ENCODE peak calls at places on chromosomes 1 and 21, in seven cellular contexts. G, H, L, V, J, I and K are unnamed samples.

GRCh38 chr1:209769171-209769904 is 13.5 kb downstream of the TRAF3IP3 start:
- DNase-seq in G (no peak), H (no peak), L (peak; percentile 76), V (peak; percentile 65), J (peak; percentile 91), I (no peak), K (peak; percentile 81)

GRCh38 chr1:23791434-23792047 is 596 bp downstream of the LYPLA2 start:
- DNase-seq in G (no peak), H (peak; percentile 79), L (peak; percentile 72), V (no peak), J (no peak), I (no peak), K (peak; percentile 54)

GRCh38 chr1:30638811-30639210 is 84.6 kb downstream of the MATN1 start:
- DNase-seq in G (no peak), H (no peak), L (peak; percentile 45), V (no peak), J (no peak), I (no peak), K (no peak)

GRCh38 chr1:151847867-151848596 is 5.5 kb downstream of the THEM5 start:
- DNase-seq in G (peak; percentile 45), H (no peak), L (no peak), V (no peak), J (no peak), I (no peak), K (no peak)

GRCh38 chr1:22860414-22860800 is 112.3 kb downstream of the LACTBL1 start:
- DNase-seq in G (no peak), H (no peak), L (no peak), V (no peak), J (no peak), I (no peak), K (no peak)

GRCh38 chr1:23779826-23780371 is 1.7 kb downstream of the PITHD1 start:
- DNase-seq in G (no peak), H (no peak), L (no peak), V (no peak), J (no peak), I (no peak), K (no peak)

GRCh38 chr1:85850238-85850637 is 142.0 kb upstream of the ZNHIT6 start:
- DNase-seq in G (no peak), H (peak; percentile 6), L (no peak), V (no peak), J (no peak), I (no peak), K (no peak)

GRCh38 chr1:162844153-162844552 is 16.8 kb downstream of the CCDC190 start:
- DNase-seq in G (no peak), H (peak; percentile 19), L (no peak), V (no peak), J (no peak), I (no peak), K (no peak)

GRCh38 chr1:116424438-116424837 is 51.4 kb downstream of the ATP1A1 start:
- DNase-seq in G (no peak), H (no peak), L (no peak), V (no peak), J (no peak), I (no peak), K (no peak)

GRCh38 chr1:242239394-242239793 is 240.5 kb upstream of the MAP1LC3C start:
- DNase-seq in G (peak; percentile 16), H (no peak), L (no peak), V (no peak), J (no peak), I (no peak), K (no peak)

GRCh38 chr21:34592120-34592561 is 22.8 kb downstream of the RCAN1 start:
- DNase-seq in G (no peak), H (no peak), L (no peak), V (peak; percentile 27), J (peak; percentile 70), I (no peak), K (peak; percentile 53)

GRCh38 chr1:42456010-42456753 is at the start of the genes PPCS and ZMYND12:
- DNase-seq in G (peak; percentile 67), H (peak; percentile 84), L (peak; percentile 95), V (peak; percentile 89), J (peak; percentile 93), I (peak; percentile 81), K (peak; percentile 94)

GRCh38 chr1:3858231-3858981 is 1.1 kb downstream of the DFFB start:
- DNase-seq in G (no peak), H (peak; percentile 50), L (no peak), V (peak; percentile 21), J (peak; percentile 49), I (no peak), K (no peak)

GRCh38 chr1:199157494-199157893 is 518.7 kb downstream of the PTPRC start:
- DNase-seq in G (no peak), H (no peak), L (no peak), V (no peak), J (no peak), I (peak; percentile 16), K (no peak)

GRCh38 chr1:101257500-101258325 is 20.9 kb downstream of the S1PR1 start:
- DNase-seq in G (peak; percentile 64), H (no peak), L (no peak), V (no peak), J (no peak), I (no peak), K (peak; percentile 27)

GRCh38 chr1:110130113-110130591 is 17.9 kb downstream of the UBL4B start:
- DNase-seq in G (no peak), H (peak; percentile 89), L (no peak), V (no peak), J (no peak), I (no peak), K (no peak)

GRCh38 chr1:8712413-8713229 is 104.8 kb downstream of the RERE start:
- DNase-seq in G (no peak), H (peak; percentile 82), L (no peak), V (no peak), J (no peak), I (no peak), K (no peak)

GRCh38 chr1:8708259-8708658 is 109.2 kb downstream of the RERE start:
- DNase-seq in G (no peak), H (no peak), L (no peak), V (no peak), J (no peak), I (no peak), K (no peak)

GRCh38 chr1:8711161-8711560 is 106.3 kb downstream of the RERE start:
- DNase-seq in G (no peak), H (no peak), L (no peak), V (no peak), J (no peak), I (no peak), K (no peak)

GRCh38 chr1:8716238-8716637 is 101.2 kb downstream of the RERE start:
- DNase-seq in G (no peak), H (no peak), L (no peak), V (no peak), J (no peak), I (no peak), K (no peak)

GRCh38 chr1:8711873-8712412 is 105.5 kb downstream of the RERE start:
- DNase-seq in G (no peak), H (no peak), L (no peak), V (no peak), J (no peak), I (no peak), K (no peak)
- H3K36me3 ChIP-seq in G (no peaks in the 10 kb centered on the region), H (no peaks in the 10 kb centered on the region), L (no peaks in the 10 kb centered on the region), V (no peaks in the 10 kb centered on the region), J (no peaks in the 10 kb centered on the region), I (no peaks in the 10 kb centered on the region), K (no peaks in the 10 kb centered on the region)

DNA sequence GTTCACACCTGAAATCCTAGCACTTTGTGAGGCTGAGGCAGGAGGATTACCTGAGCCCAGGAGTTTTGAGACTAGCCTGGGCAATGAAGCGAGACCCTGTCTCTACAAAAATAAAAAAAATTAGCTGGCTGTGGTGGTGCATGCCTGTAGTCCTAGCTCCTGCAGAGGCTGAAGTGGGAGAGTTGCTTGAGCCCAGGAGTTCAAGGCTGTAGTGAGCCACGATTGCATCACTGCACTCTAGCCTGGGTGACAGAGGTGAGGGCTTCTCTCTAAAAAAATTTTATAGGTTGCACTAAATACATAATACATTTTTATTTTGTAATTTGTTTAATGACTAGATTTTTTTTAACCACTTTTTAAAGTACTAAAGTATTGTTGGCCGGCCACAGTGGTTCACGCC is 6.1 kb downstream of the PARK7 start:
- DNase-seq in G (no peak), H (no peak), L (no peak), V (no peak), J (no peak), I (no peak), K (no peak)
- H3K4me3 ChIP-seq in G (no peak overlapping the region), H (no peak overlapping the region), L (no peak overlapping the region), V (no peak overlapping the region), J (no peak overlapping the region), I (no peak overlapping the region), K (no peak overlapping the region)

DNA sequence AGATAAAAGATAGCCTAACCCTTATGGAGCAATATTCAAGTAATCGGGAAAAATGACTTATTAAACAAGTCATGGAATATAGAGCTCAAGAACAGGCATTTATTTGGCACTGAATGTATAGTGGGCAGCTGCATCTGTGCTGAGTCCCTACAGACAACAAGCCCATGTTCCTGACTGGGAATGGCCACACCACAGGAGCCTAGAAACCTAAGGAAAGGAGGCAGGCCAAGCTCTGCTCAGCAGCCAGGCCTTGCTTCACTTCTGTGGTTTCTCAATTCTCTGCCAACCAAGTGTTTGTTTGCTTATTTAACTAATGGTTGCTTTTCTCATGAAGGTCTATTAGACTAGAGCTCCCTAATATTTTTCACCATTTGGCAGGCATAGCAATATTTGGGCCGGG is 21.5 kb downstream of the AK2 start:
- DNase-seq in G (no peak), H (no peak), L (no peak), V (no peak), J (no peak), I (no peak), K (no peak)
- H3K36me3 ChIP-seq in G (peaks cover 27% of the 10 kb centered on the region), H (peaks cover 49% of the 10 kb centered on the region), L (peaks cover 64% of the 10 kb centered on the region), V (peaks cover 19% of the 10 kb centered on the region), J (peaks cover 4% of the 10 kb centered on the region), I (peaks cover 96% of the 10 kb centered on the region), K (no peaks in the 10 kb centered on the region)

GRCh38 chr1:1544544-1544943 is 4.1 kb upstream of the TMEM240 start:
- DNase-seq in G (no peak), H (no peak), L (no peak), V (no peak), J (no peak), I (no peak), K (no peak)

GRCh38 chr1:1541956-1542765 is 1.7 kb upstream of the TMEM240 start:
- DNase-seq in G (peak; percentile 13), H (no peak), L (no peak), V (no peak), J (no peak), I (peak; percentile 57), K (peak; percentile 88)

GRCh38 chr1:1543706-1544099 is 3.3 kb upstream of the TMEM240 start:
- DNase-seq in G (no peak), H (no peak), L (no peak), V (peak; percentile 80), J (no peak), I (peak; percentile 70), K (peak; percentile 98)

GRCh38 chr1:1540817-1541628 is 599 bp upstream of the TMEM240 start:
- DNase-seq in G (no peak), H (peak; percentile 36), L (no peak), V (no peak), J (no peak), I (peak; percentile 54), K (no peak)

GRCh38 chr1:1542766-1543705 is 2.6 kb upstream of the TMEM240 start:
- DNase-seq in G (peak; percentile 34), H (no peak), L (no peak), V (no peak), J (no peak), I (peak; percentile 62), K (peak; percentile 72)
- H3K4me3 ChIP-seq in G (no peak overlapping the region), H (no peak overlapping the region), L (no peak overlapping the region), V (no peak overlapping the region), J (no peak overlapping the region), I (no peak overlapping the region), K (no peak overlapping the region)

GRCh38 chr1:223813645-223814044 is 32.1 kb downstream of the TP53BP2 start:
- DNase-seq in G (no peak), H (no peak), L (no peak), V (no peak), J (no peak), I (no peak), K (no peak)
- H3K36me3 ChIP-seq in G (peaks cover 13% of the 10 kb centered on the region), H (peaks cover 5% of the 10 kb centered on the region), L (peaks cover 54% of the 10 kb centered on the region), V (peaks cover 5% of the 10 kb centered on the region), J (peaks cover 1% of the 10 kb centered on the region), I (no peaks in the 10 kb centered on the region), K (no peaks in the 10 kb centered on the region)